ENCODE peak calls at places on chromosomes 12 and 14, in eight cellular contexts. N is tibial artery, S is epithelial cell of proximal tubule, L is psoas muscle, G is spleen, R is upper lobe of right lung, X is brain microvascular endothelial cell, V is heart left ventricle. F is an unnamed sample.

GRCh38 chr14:65772901-65773574 is 360.5 kb downstream of the FUT8 start:
- DNase-seq in R (no peak), L (no peak), V (no peak), S (no peak), G (no peak), N (no peak), X (no peak), F (no peak)

GRCh38 chr14:34355584-34356266 is 106.3 kb downstream of the SPTSSA start:
- DNase-seq in X (peak), S (no peak), V (peak), N (no peak), G (no peak), L (no peak), R (no peak), F (no peak)

GRCh38 chr14:75941030-75941429 is 40.8 kb downstream of the TGFB3 start:
- DNase-seq in L (peak), R (no peak), G (no peak), V (no peak), S (no peak), N (no peak), X (no peak), F (no peak)

GRCh38 chr12:80935076-80935475 is 2.7 kb downstream of the LIN7A start:
- DNase-seq in L (no peak), G (no peak), S (no peak), V (no peak), X (no peak), N (no peak), R (no peak), F (peak)

GRCh38 chr12:6605425-6606330 is 1.5 kb downstream of the CHD4 start:
- DNase-seq in S (no peak), G (no peak), X (no peak), L (peak), V (no peak), R (no peak), N (peak), F (peak)

GRCh38 chr12:132306885-132307191 is 22.6 kb downstream of the GALNT9 start:
- DNase-seq in V (no peak), S (no peak), N (no peak), X (no peak), L (peak), R (no peak), G (peak), F (no peak)

GRCh38 chr14:89041245-89041585 is 216.8 kb downstream of the TTC8 start:
- DNase-seq in V (peak), L (peak), G (no peak), N (no peak), S (peak), R (no peak), X (no peak), F (no peak)

GRCh38 chr14:61355892-61356325 is 34.5 kb downstream of the PRKCH start:
- DNase-seq in R (no peak), S (peak), V (peak), X (peak), L (peak), G (peak), N (peak), F (no peak)

GRCh38 chr12:110067531-110067930 is 19.2 kb upstream of the C12orf76 start:
- DNase-seq in R (no peak), G (peak), S (no peak), L (no peak), V (no peak), N (no peak), X (no peak), F (no peak)

GRCh38 chr12:100127766-100128508 is 14.7 kb downstream of the BLTP3B start:
- DNase-seq in N (no peak), L (no peak), X (no peak), G (no peak), V (no peak), S (no peak), R (no peak), F (no peak)

GRCh38 chr14:21494902-21495762 is 16.0 kb downstream of the METTL3 start:
- DNase-seq in X (no peak), N (no peak), G (no peak), V (no peak), R (no peak), L (no peak), S (no peak), F (no peak)

GRCh38 chr14:68719634-68720384 is 73.1 kb downstream of the ZFP36L1 start:
- DNase-seq in R (no peak), S (no peak), N (no peak), X (no peak), G (no peak), L (no peak), V (no peak), F (no peak)

GRCh38 chr12:89062996-89063395 is 289.3 kb downstream of the DUSP6 start:
- DNase-seq in G (no peak), V (no peak), L (no peak), N (no peak), R (no peak), S (no peak), X (no peak), F (no peak)

GRCh38 chr12:70383484-70383883 is 17.4 kb downstream of the KCNMB4 start:
- DNase-seq in X (no peak), V (no peak), G (no peak), N (no peak), L (no peak), R (no peak), S (no peak), F (no peak)

GRCh38 chr14:23057757-23058653 is 685 bp upstream of the CDH24 start:
- DNase-seq in N (peak), R (peak), S (no peak), L (peak), V (peak), G (peak), X (peak), F (peak)

GRCh38 chr12:76820888-76821482 is 57.1 kb downstream of the ZDHHC17 start:
- DNase-seq in R (no peak), L (no peak), V (peak), G (no peak), S (no peak), N (no peak), X (peak), F (peak)

GRCh38 chr12:125284945-125285344 is 219.7 kb downstream of the AACS start:
- DNase-seq in S (no peak), V (no peak), X (no peak), G (no peak), N (no peak), L (no peak), R (no peak), F (no peak)

GRCh38 chr12:97385121-97385520 is 77.5 kb upstream of the RMST start:
- DNase-seq in N (no peak), G (no peak), S (no peak), R (no peak), X (no peak), L (no peak), V (no peak), F (no peak)

GRCh38 chr14:94466706-94467370 is 9.2 kb downstream of the SERPINA9 start:
- DNase-seq in L (no peak), X (no peak), G (no peak), N (no peak), R (no peak), S (no peak), V (no peak), F (no peak)

GRCh38 chr12:122691566-122691965 is 11.6 kb downstream of the HCAR2 start:
- DNase-seq in R (no peak), S (no peak), G (no peak), L (no peak), N (peak), V (no peak), X (no peak), F (no peak)

GRCh38 chr14:36818794-36819384 is 157.2 kb downstream of the PAX9 start:
- DNase-seq in V (no peak), G (no peak), L (no peak), S (no peak), N (no peak), R (no peak), X (peak), F (peak)

GRCh38 chr12:76455582-76456345 is 103.8 kb downstream of the OSBPL8 start:
- DNase-seq in X (peak), L (no peak), S (peak), N (no peak), V (no peak), R (no peak), G (no peak), F (peak)

GRCh38 chr14:78758333-78758732 is 588.2 kb downstream of the NRXN3 start:
- DNase-seq in L (no peak), X (peak), S (no peak), N (no peak), R (no peak), G (no peak), V (no peak), F (peak)

GRCh38 chr12:64950899-64951298 is 126.5 kb downstream of the TBC1D30 start:
- DNase-seq in N (no peak), V (no peak), S (no peak), X (no peak), G (no peak), L (no peak), R (no peak), F (no peak)

GRCh38 chr12:1439201-1439600 is 155.2 kb downstream of the FBXL14 start:
- DNase-seq in V (no peak), S (no peak), G (no peak), L (no peak), X (no peak), N (no peak), R (no peak), F (no peak)

GRCh38 chr12:120247621-120248030 is 17.9 kb downstream of the PXN start:
- DNase-seq in S (no peak), N (no peak), L (no peak), V (no peak), G (no peak), R (no peak), X (peak), F (no peak)

GRCh38 chr14:59389936-59390335 is 75.2 kb downstream of the GPR135 start:
- DNase-seq in S (no peak), G (no peak), L (no peak), R (no peak), X (no peak), N (no peak), V (no peak), F (no peak)

GRCh38 chr14:77682158-77682553 is 25.7 kb downstream of the ALKBH1 start:
- DNase-seq in L (no peak), V (no peak), G (no peak), N (no peak), R (no peak), X (no peak), S (no peak), F (no peak)

GRCh38 chr14:26392498-26392897 is 205.3 kb downstream of the NOVA1 start:
- DNase-seq in S (no peak), G (no peak), X (no peak), N (no peak), R (no peak), L (no peak), V (no peak), F (no peak)

GRCh38 chr14:26395726-26396125 is 202.1 kb downstream of the NOVA1 start:
- DNase-seq in S (no peak), N (no peak), V (no peak), G (no peak), L (no peak), R (no peak), X (no peak), F (no peak)

GRCh38 chr14:26389646-26390508 is 208.0 kb downstream of the NOVA1 start:
- DNase-seq in V (no peak), X (no peak), R (no peak), G (no peak), L (no peak), N (no peak), S (peak), F (no peak)

GRCh38 chr14:26398616-26399015 is 199.2 kb downstream of the NOVA1 start:
- DNase-seq in X (no peak), V (no peak), N (no peak), S (no peak), G (no peak), R (no peak), L (no peak), F (no peak)

GRCh38 chr14:26394114-26394855 is 203.5 kb downstream of the NOVA1 start:
- DNase-seq in S (no peak), V (no peak), N (no peak), G (no peak), R (no peak), X (no peak), L (no peak), F (peak)
- TF ChIP-seq CTCF in S (peak), V (peak), N (peak), G (no peak), R (peak), X (peak), L (no peak), F (peak)

GRCh38 chr12:52542157-52542556 is 10.8 kb downstream of the KRT71 start:
- DNase-seq in X (no peak), L (no peak), N (no peak), S (no peak), V (no peak), R (no peak), G (peak), F (no peak)

GRCh38 chr12:52546126-52546525 is 6.8 kb downstream of the KRT71 start:
- DNase-seq in N (no peak), L (no peak), S (no peak), R (no peak), G (no peak), V (no peak), X (no peak), F (no peak)

GRCh38 chr12:52542785-52543318 is 10.1 kb downstream of the KRT71 start:
- DNase-seq in S (no peak), G (peak), N (no peak), V (no peak), X (no peak), L (no peak), R (no peak), F (no peak)

GRCh38 chr12:52541709-52542108 is 11.2 kb downstream of the KRT71 start:
- DNase-seq in S (no peak), N (no peak), L (no peak), G (peak), V (no peak), R (no peak), X (no peak), F (no peak)

GRCh38 chr12:52543985-52544888 is 8.7 kb downstream of the KRT71 start:
- DNase-seq in L (peak), S (no peak), N (peak), R (no peak), G (peak), V (no peak), X (no peak), F (peak)
- TF ChIP-seq CTCF in L (no peak), S (no peak), N (peak), R (no peak), G (no peak), V (no peak), X (no peak), F (no peak)

DNA sequence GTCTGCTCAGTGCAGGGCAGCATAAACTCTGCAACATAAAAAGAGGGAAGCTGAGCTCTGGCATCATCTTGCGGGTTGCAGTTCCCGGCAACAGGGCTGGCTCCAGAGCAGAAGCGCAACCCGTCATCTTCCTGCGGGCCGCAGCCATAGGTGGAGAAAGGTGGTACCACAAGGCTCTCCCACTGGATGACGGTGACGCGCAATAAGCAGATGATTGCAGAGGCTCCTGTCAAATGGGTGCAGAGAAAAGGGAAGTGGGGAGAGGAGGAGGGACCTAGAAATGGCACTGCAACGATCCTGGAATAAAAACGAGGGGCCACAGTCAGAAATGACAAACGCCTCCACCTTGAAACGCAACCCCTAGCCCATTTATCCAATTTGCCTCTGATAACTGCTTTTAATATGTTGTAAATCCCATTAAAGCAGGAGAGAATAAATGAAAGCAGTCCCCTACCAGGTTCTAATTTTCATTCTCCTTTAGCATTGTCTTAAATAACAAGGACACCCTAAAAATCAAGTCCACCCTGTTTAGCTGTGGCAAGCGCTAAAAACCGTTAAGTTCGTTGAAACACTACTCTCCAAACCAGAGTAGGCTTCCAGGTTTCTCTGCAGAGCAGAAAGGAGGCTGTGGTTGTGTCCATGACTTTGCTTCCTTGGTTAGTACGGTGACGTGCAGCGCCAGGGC is 30.9 kb upstream of the TUBA1C start:
- DNase-seq in N (peak), L (peak), X (no peak), S (no peak), R (peak), G (peak), V (peak), F (no peak)
- TF ChIP-seq CTCF in N (no peak), L (no peak), X (no peak), S (no peak), R (no peak), G (no peak), V (no peak), F (no peak)

GRCh38 chr14:104936361-104937155 is 11.9 kb downstream of the PLD4 start:
- DNase-seq in L (no peak), R (peak), X (no peak), G (no peak), N (peak), V (no peak), S (no peak), F (no peak)
- TF ChIP-seq CTCF in L (no peak), R (no peak), X (no peak), G (no peak), N (no peak), V (no peak), S (no peak), F (no peak)

GRCh38 chr12:126369487-126370463 is 1304.5 kb downstream of the AACS start:
- DNase-seq in R (no peak), L (no peak), G (no peak), S (no peak), V (no peak), X (no peak), N (no peak), F (no peak)
- TF ChIP-seq CTCF in R (no peak), L (no peak), G (no peak), S (peak), V (no peak), X (no peak), N (no peak), F (peak)

GRCh38 chr14:106652494-106652893 is 1126.1 kb downstream of the TMEM121 start:
- DNase-seq in V (no peak), R (no peak), X (no peak), N (no peak), G (no peak), S (no peak), L (no peak), F (no peak)
- TF ChIP-seq CTCF in V (no peak), R (no peak), X (no peak), N (no peak), G (no peak), S (no peak), L (no peak), F (no peak)

GRCh38 chr14:97185186-97185585 is 388.0 kb downstream of the VRK1 start:
- DNase-seq in L (no peak), X (no peak), R (no peak), V (no peak), G (no peak), N (no peak), S (no peak), F (peak)
- TF ChIP-seq CTCF in L (no peak), X (peak), R (peak), V (no peak), G (no peak), N (no peak), S (peak), F (peak)

DNA sequence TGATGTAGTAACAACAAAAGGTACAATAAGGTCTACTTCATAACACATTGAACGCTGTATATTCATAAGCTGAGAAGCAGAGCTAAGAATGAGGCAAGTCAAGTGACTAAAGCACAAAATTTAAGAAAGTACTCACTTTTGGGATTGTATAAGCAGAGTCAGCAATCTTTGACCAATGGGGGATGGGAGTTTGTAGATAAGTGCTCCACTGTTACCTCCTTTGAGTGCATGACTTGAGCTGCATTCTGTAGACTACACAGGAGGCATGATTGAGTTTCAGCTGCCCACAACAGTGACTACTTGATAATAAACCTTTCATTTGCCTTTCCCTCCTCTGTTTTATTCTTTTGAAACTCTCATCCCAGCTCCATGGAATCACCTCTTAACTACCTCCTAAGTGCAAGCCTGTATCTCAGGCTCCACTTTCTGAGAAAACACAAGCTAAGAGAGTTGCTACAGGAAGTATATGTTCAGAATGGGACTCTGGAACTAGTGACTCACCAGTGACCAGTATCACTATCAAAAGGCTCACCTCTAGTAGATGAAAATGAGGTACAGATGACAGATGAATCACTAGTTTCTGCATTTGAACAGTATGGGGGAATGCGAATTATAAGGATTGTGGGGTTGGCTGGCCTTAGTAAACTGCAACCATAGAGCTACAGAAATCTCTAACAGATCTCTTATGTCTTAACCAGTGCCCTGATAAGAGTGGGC is 49.2 kb downstream of the SLC35F4 start:
- DNase-seq in S (no peak), G (no peak), V (no peak), L (no peak), N (no peak), X (no peak), R (no peak), F (no peak)
- TF ChIP-seq CTCF in S (no peak), G (no peak), V (no peak), L (no peak), N (no peak), X (no peak), R (no peak), F (no peak)

F was measured in neural progenitor cell.